ENCODE peak calls at places on chromosomes 2 and 18, in seven cellular contexts. W is T47D, M is mesendoderm, O is frontal cortex, R is NCI-H1048, G is AML-193, X is GM10248. D is an unnamed sample.

GRCh38 chr2:236092714-236093113 is 75.5 kb downstream of the GBX2 start:
- DNase-seq in W (no peak), M (no peak), O (no peak), R (no peak), G (no peak), X (no peak), D (no peak)

GRCh38 chr2:126788652-126789051 is 110.0 kb upstream of the TEX51 start:
- DNase-seq in W (no peak), M (no peak), O (no peak), R (no peak), G (no peak), X (no peak), D (no peak)

GRCh38 chr18:27377251-27377650 is 192.1 kb upstream of the CHST9 start:
- DNase-seq in W (no peak), M (peak; percentile 18), O (no peak), R (no peak), G (no peak), X (no peak), D (no peak)

GRCh38 chr18:51196811-51197660 is 445 bp downstream of the MEX3C start:
- DNase-seq in W (peak; percentile 62), M (peak; percentile 74), O (no peak), R (no peak), G (peak; percentile 16), X (peak; percentile 31), D (no peak)

GRCh38 chr2:215615067-215615828 is 179.4 kb upstream of the FN1 start:
- DNase-seq in W (no peak), M (no peak), O (no peak), R (no peak), G (no peak), X (no peak), D (no peak)

GRCh38 chr2:689877-690510 is 12.8 kb upstream of the TMEM18 start:
- DNase-seq in W (no peak), M (no peak), O (no peak), R (no peak), G (no peak), X (no peak), D (no peak)

GRCh38 chr2:241932895-241933174 is 63.3 kb downstream of the RTP5 start:
- DNase-seq in W (no peak), M (no peak), O (no peak), R (no peak), G (no peak), X (no peak), D (no peak)

GRCh38 chr2:25089605-25090424 is 47.9 kb downstream of the EFR3B start:
- DNase-seq in W (no peak), M (no peak), O (no peak), R (peak; percentile 38), G (no peak), X (no peak), D (no peak)

GRCh38 chr18:6591491-6591890 is 138.0 kb upstream of the ARHGAP28 start:
- DNase-seq in W (no peak), M (no peak), O (no peak), R (no peak), G (no peak), X (no peak), D (no peak)

GRCh38 chr2:131584940-131585339 is 57.3 kb downstream of the CCDC74A start:
- DNase-seq in W (no peak), M (no peak), O (no peak), R (no peak), G (no peak), X (peak; percentile 39), D (no peak)

GRCh38 chr2:97661927-97662326 is 1.9 kb downstream of the ACTR1B start:
- DNase-seq in W (no peak), M (no peak), O (no peak), R (no peak), G (no peak), X (no peak), D (no peak)

GRCh38 chr18:46398005-46398404 is 259.0 kb downstream of the LOXHD1 start:
- DNase-seq in W (no peak), M (no peak), O (no peak), R (no peak), G (no peak), X (no peak), D (no peak)